ENCODE peak calls at places on chromosomes 4 and X, in seven cellular contexts. One of them, this sample, is unnamed.
A peak's percentile ranks its signal among the peaks of the same experiment; 100 is the strongest.

GRCh38 chr4:110208419-110208818 is 10.0 kb upstream of the ELOVL6 start:
- DNase-seq in H7: no peak
- DNase-seq in BE2C: no peak
- DNase-seq in GM06990: no peak
- DNase-seq in sigmoid colon: no peak
- DNase-seq in left cardiac atrium: no peak
- DNase-seq in DMS79 treated with DMSO at 0.1 percent for 48 hours: no peak
- DNase-seq in this sample: no peak

GRCh38 chr4:30553721-30554120 is 166.4 kb upstream of the PCDH7 start:
- DNase-seq in H7: no peak
- DNase-seq in BE2C: no peak
- DNase-seq in GM06990: no peak
- DNase-seq in sigmoid colon: no peak
- DNase-seq in left cardiac atrium: no peak
- DNase-seq in DMS79 treated with DMSO at 0.1 percent for 48 hours: no peak
- DNase-seq in this sample: peak; percentile 4

GRCh38 chr4:121898150-121898549 is 27.9 kb upstream of the BBS7 start:
- DNase-seq in H7: no peak
- DNase-seq in BE2C: peak; percentile 43
- DNase-seq in GM06990: no peak
- DNase-seq in sigmoid colon: no peak
- DNase-seq in left cardiac atrium: no peak
- DNase-seq in DMS79 treated with DMSO at 0.1 percent for 48 hours: no peak
- DNase-seq in this sample: peak; percentile 11

GRCh38 chr4:158051401-158052235 is 121.2 kb downstream of the GASK1B start:
- DNase-seq in H7: no peak
- DNase-seq in BE2C: no peak
- DNase-seq in GM06990: no peak
- DNase-seq in sigmoid colon: peak; percentile 66
- DNase-seq in left cardiac atrium: peak; percentile 45
- DNase-seq in DMS79 treated with DMSO at 0.1 percent for 48 hours: no peak
- DNase-seq in this sample: no peak

GRCh38 chr4:72846280-72847111 is 223.0 kb downstream of the COX18 start:
- DNase-seq in H7: no peak
- DNase-seq in BE2C: no peak
- DNase-seq in GM06990: peak; percentile 4
- DNase-seq in sigmoid colon: no peak
- DNase-seq in left cardiac atrium: no peak
- DNase-seq in DMS79 treated with DMSO at 0.1 percent for 48 hours: no peak
- DNase-seq in this sample: peak; percentile 91

GRCh38 chrX:39492495-39493162 is 605.1 kb downstream of the BCOR start:
- DNase-seq in H7: no peak
- DNase-seq in BE2C: no peak
- DNase-seq in GM06990: no peak
- DNase-seq in sigmoid colon: no peak
- DNase-seq in left cardiac atrium: no peak
- DNase-seq in DMS79 treated with DMSO at 0.1 percent for 48 hours: no peak
- DNase-seq in this sample: no peak

GRCh38 chrX:109880629-109881028 is 122.3 kb upstream of the TMEM164 start:
- DNase-seq in H7: no peak
- DNase-seq in BE2C: no peak
- DNase-seq in GM06990: peak; percentile 43
- DNase-seq in sigmoid colon: no peak
- DNase-seq in left cardiac atrium: no peak
- DNase-seq in DMS79 treated with DMSO at 0.1 percent for 48 hours: no peak
- DNase-seq in this sample: no peak

GRCh38 chr4:139245590-139245989 is 34.4 kb downstream of the MGARP start:
- DNase-seq in H7: no peak
- DNase-seq in BE2C: no peak
- DNase-seq in GM06990: no peak
- DNase-seq in sigmoid colon: no peak
- DNase-seq in left cardiac atrium: no peak
- DNase-seq in DMS79 treated with DMSO at 0.1 percent for 48 hours: no peak
- DNase-seq in this sample: no peak

GRCh38 chr4:111537861-111538260 is 607.4 kb upstream of the FAM241A start:
- DNase-seq in H7: no peak
- DNase-seq in BE2C: no peak
- DNase-seq in GM06990: no peak
- DNase-seq in sigmoid colon: no peak
- DNase-seq in left cardiac atrium: no peak
- DNase-seq in DMS79 treated with DMSO at 0.1 percent for 48 hours: no peak
- DNase-seq in this sample: peak; percentile 10

GRCh38 chrX:53268173-53268572 is 13.2 kb downstream of the IQSEC2 start:
- DNase-seq in H7: no peak
- DNase-seq in BE2C: no peak
- DNase-seq in GM06990: no peak
- DNase-seq in sigmoid colon: no peak
- DNase-seq in left cardiac atrium: no peak
- DNase-seq in DMS79 treated with DMSO at 0.1 percent for 48 hours: no peak
- DNase-seq in this sample: no peak

GRCh38 chrX:153636716-153637115 is 10.3 kb upstream of the DUSP9 start:
- DNase-seq in H7: no peak
- DNase-seq in BE2C: no peak
- DNase-seq in GM06990: no peak
- DNase-seq in sigmoid colon: peak; percentile 40
- DNase-seq in left cardiac atrium: no peak
- DNase-seq in DMS79 treated with DMSO at 0.1 percent for 48 hours: no peak
- DNase-seq in this sample: no peak

GRCh38 chr4:73676136-73676535 is 55.9 kb upstream of the RASSF6 start:
- DNase-seq in H7: no peak
- DNase-seq in BE2C: no peak
- DNase-seq in GM06990: no peak
- DNase-seq in sigmoid colon: no peak
- DNase-seq in left cardiac atrium: no peak
- DNase-seq in DMS79 treated with DMSO at 0.1 percent for 48 hours: peak; percentile 23
- DNase-seq in this sample: no peak

GRCh38 chrX:49190783-49191032 is 4.5 kb upstream of the PRICKLE3 start:
- DNase-seq in H7: peak; percentile 84
- DNase-seq in BE2C: no peak
- DNase-seq in GM06990: no peak
- DNase-seq in sigmoid colon: no peak
- DNase-seq in left cardiac atrium: no peak
- DNase-seq in DMS79 treated with DMSO at 0.1 percent for 48 hours: no peak
- DNase-seq in this sample: no peak

GRCh38 chr4:76966024-76966579 is 16.6 kb downstream of the SEPTIN11 start:
- DNase-seq in H7: no peak
- DNase-seq in BE2C: no peak
- DNase-seq in GM06990: no peak
- DNase-seq in sigmoid colon: no peak
- DNase-seq in left cardiac atrium: no peak
- DNase-seq in DMS79 treated with DMSO at 0.1 percent for 48 hours: no peak
- DNase-seq in this sample: no peak

GRCh38 chr4:60744767-60745166 is 455.4 kb upstream of the ADGRL3 start:
- DNase-seq in H7: peak; percentile 5
- DNase-seq in BE2C: no peak
- DNase-seq in GM06990: no peak
- DNase-seq in sigmoid colon: no peak
- DNase-seq in left cardiac atrium: no peak
- DNase-seq in DMS79 treated with DMSO at 0.1 percent for 48 hours: no peak
- DNase-seq in this sample: peak; percentile 48

GRCh38 chr4:119729815-119730643 is 101.4 kb upstream of the PDE5A start:
- DNase-seq in H7: no peak
- DNase-seq in BE2C: peak; percentile 29
- DNase-seq in GM06990: no peak
- DNase-seq in sigmoid colon: no peak
- DNase-seq in left cardiac atrium: peak; percentile 36
- DNase-seq in DMS79 treated with DMSO at 0.1 percent for 48 hours: no peak
- DNase-seq in this sample: no peak

GRCh38 chr4:76420901-76421581 is at the start of gene CCDC158:
- DNase-seq in H7: peak; percentile 37
- DNase-seq in BE2C: peak; percentile 31
- DNase-seq in GM06990: no peak
- DNase-seq in sigmoid colon: no peak
- DNase-seq in left cardiac atrium: peak; percentile 39
- DNase-seq in DMS79 treated with DMSO at 0.1 percent for 48 hours: no peak
- DNase-seq in this sample: no peak

GRCh38 chrX:131816551-131817136 is 206.5 kb upstream of the STK26 start:
- DNase-seq in H7: no peak
- DNase-seq in BE2C: no peak
- DNase-seq in GM06990: peak; percentile 78
- DNase-seq in sigmoid colon: peak; percentile 90
- DNase-seq in left cardiac atrium: peak; percentile 80
- DNase-seq in DMS79 treated with DMSO at 0.1 percent for 48 hours: peak; percentile 10
- DNase-seq in this sample: no peak

GRCh38 chr4:76897522-76898384 is at the start of gene SOWAHB:
- DNase-seq in H7: peak; percentile 92
- DNase-seq in BE2C: no peak
- DNase-seq in GM06990: peak; percentile 21
- DNase-seq in sigmoid colon: no peak
- DNase-seq in left cardiac atrium: no peak
- DNase-seq in DMS79 treated with DMSO at 0.1 percent for 48 hours: peak; percentile 61
- DNase-seq in this sample: peak; percentile 79

GRCh38 chr4:25180524-25181131 is 20.4 kb upstream of the SEPSECS start:
- DNase-seq in H7: peak; percentile 17
- DNase-seq in BE2C: peak; percentile 51
- DNase-seq in GM06990: no peak
- DNase-seq in sigmoid colon: no peak
- DNase-seq in left cardiac atrium: peak; percentile 25
- DNase-seq in DMS79 treated with DMSO at 0.1 percent for 48 hours: no peak
- DNase-seq in this sample: peak; percentile 74

GRCh38 chr4:58767598-58767997 is 1657.4 kb upstream of the IGFBP7 start:
- DNase-seq in H7: no peak
- DNase-seq in BE2C: no peak
- DNase-seq in GM06990: no peak
- DNase-seq in sigmoid colon: no peak
- DNase-seq in left cardiac atrium: no peak
- DNase-seq in DMS79 treated with DMSO at 0.1 percent for 48 hours: no peak
- DNase-seq in this sample: no peak

GRCh38 chrX:103187953-103188475 is 26.9 kb upstream of the BEX4 start:
- DNase-seq in H7: no peak
- DNase-seq in BE2C: no peak
- DNase-seq in GM06990: no peak
- DNase-seq in sigmoid colon: no peak
- DNase-seq in left cardiac atrium: no peak
- DNase-seq in DMS79 treated with DMSO at 0.1 percent for 48 hours: peak; percentile 76
- DNase-seq in this sample: no peak

GRCh38 chr4:56790566-56791175 is 30.8 kb downstream of the SPINK2 start:
- DNase-seq in H7: no peak
- DNase-seq in BE2C: no peak
- DNase-seq in GM06990: no peak
- DNase-seq in sigmoid colon: no peak
- DNase-seq in left cardiac atrium: no peak
- DNase-seq in DMS79 treated with DMSO at 0.1 percent for 48 hours: no peak
- DNase-seq in this sample: no peak

GRCh38 chrX:23756165-23756564 is 13.1 kb upstream of the ACOT9 start:
- DNase-seq in H7: peak; percentile 69
- DNase-seq in BE2C: peak; percentile 57
- DNase-seq in GM06990: no peak
- DNase-seq in sigmoid colon: peak; percentile 68
- DNase-seq in left cardiac atrium: peak; percentile 64
- DNase-seq in DMS79 treated with DMSO at 0.1 percent for 48 hours: no peak
- DNase-seq in this sample: peak; percentile 65

GRCh38 chrX:69505772-69506616 is 1.9 kb downstream of the NALF2 start:
- DNase-seq in H7: no peak
- DNase-seq in BE2C: no peak
- DNase-seq in GM06990: no peak
- DNase-seq in sigmoid colon: no peak
- DNase-seq in left cardiac atrium: no peak
- DNase-seq in DMS79 treated with DMSO at 0.1 percent for 48 hours: no peak
- DNase-seq in this sample: no peak

GRCh38 chr4:38013461-38014366 is 53.5 kb downstream of the PTTG2 start:
- DNase-seq in H7: no peak
- DNase-seq in BE2C: no peak
- DNase-seq in GM06990: no peak
- DNase-seq in sigmoid colon: peak; percentile 83
- DNase-seq in left cardiac atrium: peak; percentile 68
- DNase-seq in DMS79 treated with DMSO at 0.1 percent for 48 hours: no peak
- DNase-seq in this sample: no peak

GRCh38 chr4:158067646-158068045 is 105.2 kb downstream of the GASK1B start:
- DNase-seq in H7: no peak
- DNase-seq in BE2C: no peak
- DNase-seq in GM06990: no peak
- DNase-seq in sigmoid colon: no peak
- DNase-seq in left cardiac atrium: no peak
- DNase-seq in DMS79 treated with DMSO at 0.1 percent for 48 hours: no peak
- DNase-seq in this sample: no peak

GRCh38 chr4:5892321-5893012 is 419 bp downstream of the CRMP1 start:
- DNase-seq in H7: peak; percentile 78
- DNase-seq in BE2C: peak; percentile 63
- DNase-seq in GM06990: no peak
- DNase-seq in sigmoid colon: no peak
- DNase-seq in left cardiac atrium: no peak
- DNase-seq in DMS79 treated with DMSO at 0.1 percent for 48 hours: peak; percentile 4
- DNase-seq in this sample: no peak

GRCh38 chrX:22345884-22346283 is 73.2 kb downstream of the CBLL2 start:
- DNase-seq in H7: no peak
- DNase-seq in BE2C: no peak
- DNase-seq in GM06990: no peak
- DNase-seq in sigmoid colon: no peak
- DNase-seq in left cardiac atrium: no peak
- DNase-seq in DMS79 treated with DMSO at 0.1 percent for 48 hours: no peak
- DNase-seq in this sample: no peak

This sample was measured in mesendoderm.